ENCODE peak calls at places on chromosomes 1 and 21, in four cellular contexts. O is effector memory CD4-positive, alpha-beta T cell; T is anterior cingulate cortex; J is endodermal cell. U is an unnamed sample.
A peak's percentile ranks its signal among the peaks of the same experiment; 100 is the strongest.

GRCh38 chr1:155093938-155094621 is 15.4 kb downstream of the EFNA3 start:
- DNase-seq in O (no peak), J (peak; percentile 70), T (peak; percentile 61), U (peak; percentile 54)

GRCh38 chr1:107974090-107974489 is 9.1 kb upstream of the VAV3 start:
- DNase-seq in J (no peak), O (no peak), T (no peak), U (no peak)

GRCh38 chr1:43705334-43705733 is 2.0 kb upstream of the ST3GAL3 start:
- DNase-seq in J (no peak), O (no peak), T (no peak), U (no peak)

GRCh38 chr1:51214615-51215131 is 21.4 kb upstream of the RNF11 start:
- DNase-seq in J (no peak), O (no peak), T (no peak), U (no peak)

GRCh38 chr1:103250441-103250861 is 142.1 kb upstream of the COL11A1 start:
- DNase-seq in J (peak; percentile 84), T (no peak), O (no peak), U (peak; percentile 49)

GRCh38 chr1:151058682-151059341 is 610 bp downstream of the CDC42SE1 start:
- DNase-seq in J (peak; percentile 77), O (no peak), T (peak; percentile 14), U (no peak)

GRCh38 chr21:38448619-38449186 is 49.6 kb downstream of the ERG start:
- DNase-seq in O (no peak), T (no peak), J (peak; percentile 82), U (no peak)

GRCh38 chr1:116420417-116421200 is 47.6 kb downstream of the ATP1A1 start:
- DNase-seq in O (no peak), J (no peak), T (no peak), U (no peak)

GRCh38 chr1:42504535-42505128 is 41.5 kb downstream of the CCDC30 start:
- DNase-seq in T (no peak), O (no peak), J (no peak), U (no peak)

GRCh38 chr1:150577557-150578277 is 1.7 kb downstream of the MCL1 start:
- DNase-seq in O (no peak), J (no peak), T (no peak), U (no peak)

GRCh38 chr1:240765732-240766363 is 153.9 kb upstream of the GREM2 start:
- DNase-seq in J (no peak), O (no peak), T (no peak), U (peak; percentile 1)

GRCh38 chr1:70910013-70910412 is 137.6 kb downstream of the PTGER3 start:
- DNase-seq in O (no peak), J (no peak), T (no peak), U (no peak)

GRCh38 chr1:67675800-67676199 is 9.2 kb upstream of the GADD45A start:
- DNase-seq in O (no peak), J (no peak), T (no peak), U (no peak)

GRCh38 chr1:226784081-226785049 is 45.3 kb upstream of the ITPKB start:
- DNase-seq in O (no peak), T (no peak), J (no peak), U (no peak)

GRCh38 chr1:220785166-220786056 is 1.3 kb upstream of the MTARC1 start:
- DNase-seq in T (no peak), J (peak; percentile 63), O (no peak), U (no peak)

GRCh38 chr1:64874664-64875063 is 91.7 kb downstream of the JAK1 start:
- DNase-seq in J (no peak), T (no peak), O (no peak), U (no peak)

GRCh38 chr1:220926146-220926545 is 46.9 kb downstream of the HLX start:
- DNase-seq in T (no peak), J (no peak), O (no peak), U (no peak)

GRCh38 chr1:19466112-19466561 is 19.2 kb downstream of the CAPZB start:
- DNase-seq in J (peak; percentile 50), T (no peak), O (no peak), U (no peak)

GRCh38 chr1:44862829-44863406 is 19.9 kb upstream of the PTCH2 start:
- DNase-seq in J (no peak), O (no peak), T (no peak), U (no peak)

GRCh38 chr1:200351826-200352549 is 57.8 kb downstream of the ZNF281 start:
- DNase-seq in J (peak; percentile 13), O (no peak), T (no peak), U (no peak)

GRCh38 chr1:227762231-227762911 is 27.1 kb downstream of the SNAP47 start:
- DNase-seq in O (peak; percentile 76), J (peak; percentile 96), T (peak; percentile 48), U (peak; percentile 92)

U was measured in H1.